ENCODE peak calls at places on chromosomes 4 and X, in five cellular contexts. E, U, Q, G and K are unnamed samples.

GRCh38 chrX:150573702-150574101 is 5.3 kb downstream of the MTM1 start:
- DNase-seq in U (no peak), Q (peak; percentile 55), E (no peak), G (no peak), K (no peak)

GRCh38 chr4:105808459-105809041 is 86.7 kb upstream of the NPNT start:
- DNase-seq in E (peak; percentile 45), Q (no peak), U (no peak), G (no peak), K (no peak)

GRCh38 chr4:92265066-92265465 is 38.7 kb upstream of the GRID2 start:
- DNase-seq in Q (no peak), G (no peak), U (no peak), E (no peak), K (no peak)

GRCh38 chrX:70354726-70355125 is 64.8 kb downstream of the KIF4A start:
- DNase-seq in Q (no peak), U (no peak), E (no peak), G (no peak), K (no peak)

GRCh38 chr4:27702710-27703431 is 842.2 kb downstream of the STIM2 start:
- DNase-seq in U (no peak), E (no peak), Q (peak; percentile 40), G (no peak), K (no peak)

GRCh38 chr4:65646136-65646535 is 24.2 kb downstream of the EPHA5 start:
- DNase-seq in E (no peak), G (no peak), Q (no peak), U (no peak), K (no peak)

GRCh38 chr4:78560296-78560963 is 8.9 kb downstream of the ANXA3 start:
- DNase-seq in Q (no peak), G (no peak), U (no peak), E (peak; percentile 82), K (no peak)

GRCh38 chr4:8582941-8583654 is 2.9 kb downstream of the GPR78 start:
- DNase-seq in E (no peak), U (no peak), G (no peak), Q (no peak), K (no peak)

GRCh38 chr4:176259330-176260090 is 9.5 kb downstream of the ASB5 start:
- DNase-seq in G (no peak), E (peak; percentile 58), Q (peak; percentile 19), U (no peak), K (no peak)

GRCh38 chr4:107823870-107824366 is 814 bp upstream of the SGMS2 start:
- DNase-seq in E (no peak), G (no peak), Q (no peak), U (no peak), K (no peak)

GRCh38 chr4:1950369-1950768 is 58.4 kb downstream of the NELFA start:
- DNase-seq in U (no peak), Q (no peak), E (no peak), G (no peak), K (no peak)

GRCh38 chr4:121148621-121149020 is 15.5 kb downstream of the TNIP3 start:
- DNase-seq in Q (no peak), E (no peak), G (no peak), U (no peak), K (no peak)

GRCh38 chrX:13808293-13808692 is 8.6 kb downstream of the GPM6B start:
- DNase-seq in G (no peak), E (no peak), Q (no peak), U (no peak), K (no peak)

GRCh38 chrX:49175435-49175834 is 3.7 kb downstream of the PLP2 start:
- DNase-seq in G (no peak), Q (no peak), E (no peak), U (no peak), K (no peak)

GRCh38 chr4:128191115-128191897 is 96.3 kb downstream of the PGRMC2 start:
- DNase-seq in Q (peak; percentile 80), E (peak; percentile 57), G (peak; percentile 57), U (peak; percentile 32), K (no peak)

GRCh38 chrX:23662853-23663252 is 4.4 kb upstream of the PRDX4 start:
- DNase-seq in G (no peak), U (no peak), E (peak; percentile 37), Q (peak; percentile 51), K (no peak)

GRCh38 chr4:79150820-79151416 is 174.9 kb downstream of the NAA11 start:
- DNase-seq in E (no peak), Q (no peak), G (no peak), U (no peak), K (no peak)

GRCh38 chrX:42149786-42150185 is 226.4 kb upstream of the CASK start:
- DNase-seq in E (no peak), Q (no peak), G (no peak), U (no peak), K (no peak)

GRCh38 chr4:3009422-3009821 is 46.1 kb downstream of the GRK4 start:
- DNase-seq in Q (peak; percentile 78), E (peak; percentile 63), U (peak; percentile 23), G (no peak), K (no peak)

GRCh38 chrX:140764401-140764919 is 54.9 kb downstream of the LINC00632 start:
- DNase-seq in E (peak; percentile 57), Q (no peak), G (no peak), U (peak; percentile 11), K (peak; percentile 86)

GRCh38 chr4:23728971-23729370 is 160.9 kb downstream of the PPARGC1A start:
- DNase-seq in E (peak; percentile 2), Q (no peak), G (no peak), U (no peak), K (no peak)

GRCh38 chr4:124640037-124640730 is 72.3 kb downstream of the ANKRD50 start:
- DNase-seq in U (no peak), Q (no peak), G (no peak), E (peak; percentile 88), K (no peak)

GRCh38 chr4:24888475-24888874 is 24.4 kb downstream of the CCDC149 start:
- DNase-seq in G (no peak), Q (no peak), E (no peak), U (no peak), K (no peak)

GRCh38 chrX:21799767-21800166 is 39.6 kb upstream of the MBTPS2 start:
- DNase-seq in G (no peak), Q (no peak), E (no peak), U (no peak), K (no peak)

GRCh38 chr4:138035781-138036258 is 206.3 kb downstream of the SLC7A11 start:
- DNase-seq in U (no peak), Q (peak; percentile 84), E (peak; percentile 67), G (peak; percentile 67), K (no peak)

GRCh38 chr4:118869808-118870342 is 18.8 kb upstream of the SYNPO2 start:
- DNase-seq in U (no peak), E (peak; percentile 60), Q (no peak), G (no peak), K (no peak)

GRCh38 chrX:23341452-23341851 is 6.8 kb downstream of the PTCHD1 start:
- DNase-seq in G (no peak), Q (no peak), U (no peak), E (no peak), K (no peak)

GRCh38 chr4:147928400-147928799 is 196.5 kb downstream of the ARHGAP10 start:
- DNase-seq in Q (no peak), E (no peak), U (no peak), G (no peak), K (no peak)

GRCh38 chr4:169658196-169658595 is 37.8 kb downstream of the CLCN3 start:
- DNase-seq in G (no peak), E (no peak), Q (no peak), U (no peak), K (no peak)

GRCh38 chrX:11899091-11899490 is 141.1 kb downstream of the MSL3 start:
- DNase-seq in Q (no peak), G (no peak), E (no peak), U (no peak), K (no peak)

GRCh38 chr4:86452323-86452995 is 92.6 kb upstream of the MAPK10 start:
- DNase-seq in E (no peak), Q (no peak), G (no peak), U (no peak), K (no peak)

GRCh38 chr4:79141530-79141929 is 184.3 kb downstream of the NAA11 start:
- DNase-seq in E (no peak), Q (peak; percentile 24), G (no peak), U (peak; percentile 54), K (no peak)

GRCh38 chr4:83876047-83876446 is 340.1 kb downstream of the GPAT3 start:
- DNase-seq in G (no peak), Q (no peak), U (no peak), E (no peak), K (no peak)

GRCh38 chrX:125394449-125394848 is 74.8 kb downstream of the TEX13C start:
- DNase-seq in E (no peak), Q (no peak), G (no peak), U (no peak), K (no peak)

GRCh38 chr4:81565137-81565870 is 93.6 kb upstream of the RASGEF1B start:
- DNase-seq in G (no peak), E (peak; percentile 16), Q (peak; percentile 8), U (no peak), K (no peak)

GRCh38 chrX:65831268-65831667 is 163.8 kb downstream of the MSN start:
- DNase-seq in E (no peak), U (no peak), G (no peak), Q (no peak), K (no peak)

GRCh38 chr4:182973421-182974340 is 56.5 kb upstream of the DCTD start:
- DNase-seq in U (no peak), E (no peak), Q (no peak), G (no peak), K (no peak)

GRCh38 chr4:107035711-107036601 is at the start of gene DKK2:
- DNase-seq in U (peak; percentile 9), Q (no peak), G (no peak), E (peak; percentile 51), K (peak; percentile 85)

GRCh38 chrX:110045988-110046387 is 43.1 kb downstream of the TMEM164 start:
- DNase-seq in Q (no peak), G (no peak), U (no peak), E (no peak), K (no peak)
- TF ChIP-seq CTCF in Q (no peak), G (no peak), U (peak; percentile 33), E (no peak), K (peak; percentile 6)

GRCh38 chrX:16836371-16836770 is 33.8 kb downstream of the RBBP7 start:
- DNase-seq in G (no peak), U (peak; percentile 34), Q (peak; percentile 56), E (peak; percentile 33), K (no peak)
- TF ChIP-seq CTCF in G (peak; percentile 20), U (peak; percentile 76), Q (peak; percentile 45), E (no peak), K (peak; percentile 46)

GRCh38 chrX:350534-351321 is 32.1 kb upstream of the GTPBP6 start:
- DNase-seq in Q (no peak), U (no peak), G (no peak), E (no peak), K (no peak)
- TF ChIP-seq CTCF in Q (no peak), U (no peak), G (no peak), E (no peak), K (no peak)

GRCh38 chr4:6610856-6611430 is 29.5 kb upstream of the MRFAP1 start:
- DNase-seq in Q (no peak), G (no peak), E (no peak), U (no peak), K (no peak)

GRCh38 chr4:6613676-6614651 is 26.5 kb upstream of the MRFAP1 start:
- DNase-seq in U (no peak), E (no peak), G (no peak), Q (no peak), K (no peak)

GRCh38 chr4:6614701-6615230 is 25.7 kb upstream of the MRFAP1 start:
- DNase-seq in E (no peak), Q (no peak), U (no peak), G (peak; percentile 9), K (no peak)

GRCh38 chr4:6616087-6616995 is 24.1 kb upstream of the MRFAP1 start:
- DNase-seq in E (no peak), U (no peak), Q (no peak), G (no peak), K (no peak)

GRCh38 chr4:6612961-6613675 is 27.4 kb upstream of the MRFAP1 start:
- DNase-seq in G (no peak), E (no peak), U (no peak), Q (no peak), K (no peak)
- TF ChIP-seq CTCF in G (no peak), E (no peak), U (no peak), Q (no peak), K (no peak)